ENCODE peak calls at places on chromosome 5, in nine cellular contexts. One of them, this sample, is unnamed.
A peak's percentile ranks its signal among the peaks of the same experiment; 100 is the strongest.

GRCh38 chr5:6201626-6202025 is 176.7 kb downstream of the MED10 start:
- DNase-seq in fibroblast of pulmonary artery: no peak
- DNase-seq in heart right ventricle: no peak
- DNase-seq in mesendoderm: no peak
- DNase-seq in uterus: no peak
- DNase-seq in colonic mucosa: no peak
- DNase-seq in astrocyte of the spinal cord: peak; percentile 31
- DNase-seq in CD8-positive, alpha-beta memory T cell: no peak
- DNase-seq in brain microvascular endothelial cell: no peak
- DNase-seq in this sample: no peak

GRCh38 chr5:59206132-59206581 is 623.3 kb downstream of the RAB3C start:
- DNase-seq in fibroblast of pulmonary artery: peak; percentile 93
- DNase-seq in heart right ventricle: no peak
- DNase-seq in mesendoderm: no peak
- DNase-seq in uterus: no peak
- DNase-seq in colonic mucosa: no peak
- DNase-seq in astrocyte of the spinal cord: peak; percentile 81
- DNase-seq in CD8-positive, alpha-beta memory T cell: no peak
- DNase-seq in brain microvascular endothelial cell: peak; percentile 86
- DNase-seq in this sample: no peak

GRCh38 chr5:5683174-5683573 is 260.7 kb downstream of the ICE1 start:
- DNase-seq in fibroblast of pulmonary artery: no peak
- DNase-seq in heart right ventricle: no peak
- DNase-seq in mesendoderm: peak; percentile 37
- DNase-seq in uterus: no peak
- DNase-seq in colonic mucosa: no peak
- DNase-seq in astrocyte of the spinal cord: no peak
- DNase-seq in CD8-positive, alpha-beta memory T cell: no peak
- DNase-seq in brain microvascular endothelial cell: no peak
- DNase-seq in this sample: no peak

GRCh38 chr5:160504906-160505305 is 83.3 kb downstream of the PTTG1 start:
- DNase-seq in fibroblast of pulmonary artery: no peak
- DNase-seq in heart right ventricle: no peak
- DNase-seq in mesendoderm: no peak
- DNase-seq in uterus: no peak
- DNase-seq in colonic mucosa: no peak
- DNase-seq in astrocyte of the spinal cord: no peak
- DNase-seq in CD8-positive, alpha-beta memory T cell: no peak
- DNase-seq in brain microvascular endothelial cell: no peak
- DNase-seq in this sample: no peak

GRCh38 chr5:68215208-68215887 is at the start of gene PIK3R1:
- DNase-seq in fibroblast of pulmonary artery: peak; percentile 96
- DNase-seq in heart right ventricle: peak; percentile 97
- DNase-seq in mesendoderm: peak; percentile 96
- DNase-seq in uterus: peak; percentile 95
- DNase-seq in colonic mucosa: peak; percentile 96
- DNase-seq in astrocyte of the spinal cord: peak; percentile 96
- DNase-seq in CD8-positive, alpha-beta memory T cell: peak; percentile 89
- DNase-seq in brain microvascular endothelial cell: peak; percentile 88
- DNase-seq in this sample: peak; percentile 97

GRCh38 chr5:169300468-169301385 is at the start of gene SLIT3:
- DNase-seq in fibroblast of pulmonary artery: peak; percentile 75
- DNase-seq in heart right ventricle: peak; percentile 72
- DNase-seq in mesendoderm: peak; percentile 88
- DNase-seq in uterus: peak; percentile 85
- DNase-seq in colonic mucosa: peak; percentile 48
- DNase-seq in astrocyte of the spinal cord: peak; percentile 88
- DNase-seq in CD8-positive, alpha-beta memory T cell: no peak
- DNase-seq in brain microvascular endothelial cell: peak; percentile 43
- DNase-seq in this sample: peak; percentile 93

GRCh38 chr5:151447174-151448037 is at the start of gene SLC36A1:
- DNase-seq in fibroblast of pulmonary artery: peak; percentile 90
- DNase-seq in heart right ventricle: peak; percentile 95
- DNase-seq in mesendoderm: peak; percentile 98
- DNase-seq in uterus: peak; percentile 94
- DNase-seq in colonic mucosa: peak; percentile 97
- DNase-seq in astrocyte of the spinal cord: peak; percentile 87
- DNase-seq in CD8-positive, alpha-beta memory T cell: peak; percentile 83
- DNase-seq in brain microvascular endothelial cell: peak; percentile 85
- DNase-seq in this sample: peak; percentile 90

GRCh38 chr5:65482727-65483473 is 1.2 kb upstream of the ADAMTS6 start:
- DNase-seq in fibroblast of pulmonary artery: peak; percentile 77
- DNase-seq in heart right ventricle: no peak
- DNase-seq in mesendoderm: peak; percentile 86
- DNase-seq in uterus: peak; percentile 25
- DNase-seq in colonic mucosa: peak; percentile 40
- DNase-seq in astrocyte of the spinal cord: peak; percentile 86
- DNase-seq in CD8-positive, alpha-beta memory T cell: no peak
- DNase-seq in brain microvascular endothelial cell: peak; percentile 60
- DNase-seq in this sample: peak; percentile 60

DNA sequence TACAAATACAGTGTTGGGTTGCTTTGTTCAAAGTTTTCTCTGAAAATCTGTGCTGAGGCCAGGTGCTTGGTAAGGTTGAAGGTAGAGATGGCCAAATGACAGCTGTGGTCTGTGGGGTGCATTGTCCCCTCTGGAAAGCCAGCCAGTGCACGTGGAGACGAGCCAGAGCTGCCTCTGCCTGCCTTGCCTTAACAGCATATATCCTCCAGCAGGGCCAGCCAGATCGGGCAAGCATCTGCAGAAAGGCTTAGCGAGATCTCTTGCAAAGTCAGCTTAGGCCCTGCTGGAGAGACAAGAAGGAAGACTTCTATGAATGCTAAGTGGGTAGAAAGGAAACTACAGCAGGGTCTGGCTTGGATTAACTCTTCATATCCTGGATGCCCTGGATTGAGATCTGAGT is 49.5 kb downstream of the GRIA1 start:
- DNase-seq in fibroblast of pulmonary artery: no peak
- DNase-seq in heart right ventricle: no peak
- DNase-seq in mesendoderm: no peak
- DNase-seq in uterus: no peak
- DNase-seq in colonic mucosa: no peak
- DNase-seq in astrocyte of the spinal cord: no peak
- DNase-seq in CD8-positive, alpha-beta memory T cell: no peak
- DNase-seq in brain microvascular endothelial cell: no peak
- DNase-seq in this sample: no peak
- H3K4me3 ChIP-seq in fibroblast of pulmonary artery: no peak overlapping the region
- H3K4me3 ChIP-seq in heart right ventricle: no peak overlapping the region
- H3K4me3 ChIP-seq in mesendoderm: no peak overlapping the region
- H3K4me3 ChIP-seq in uterus: no peak overlapping the region
- H3K4me3 ChIP-seq in colonic mucosa: no peak overlapping the region
- H3K4me3 ChIP-seq in astrocyte of the spinal cord: no peak overlapping the region
- H3K4me3 ChIP-seq in CD8-positive, alpha-beta memory T cell: no peak overlapping the region
- H3K4me3 ChIP-seq in brain microvascular endothelial cell: no peak overlapping the region
- H3K4me3 ChIP-seq in this sample: no peak overlapping the region

GRCh38 chr5:71752441-71753190 is 33.5 kb downstream of the CARTPT start:
- DNase-seq in fibroblast of pulmonary artery: no peak
- DNase-seq in heart right ventricle: no peak
- DNase-seq in mesendoderm: no peak
- DNase-seq in uterus: no peak
- DNase-seq in colonic mucosa: no peak
- DNase-seq in astrocyte of the spinal cord: no peak
- DNase-seq in CD8-positive, alpha-beta memory T cell: no peak
- DNase-seq in brain microvascular endothelial cell: no peak
- DNase-seq in this sample: no peak

GRCh38 chr5:71762826-71763225 is 43.8 kb downstream of the CARTPT start:
- DNase-seq in fibroblast of pulmonary artery: no peak
- DNase-seq in heart right ventricle: no peak
- DNase-seq in mesendoderm: no peak
- DNase-seq in uterus: no peak
- DNase-seq in colonic mucosa: no peak
- DNase-seq in astrocyte of the spinal cord: no peak
- DNase-seq in CD8-positive, alpha-beta memory T cell: no peak
- DNase-seq in brain microvascular endothelial cell: no peak
- DNase-seq in this sample: no peak

DNA sequence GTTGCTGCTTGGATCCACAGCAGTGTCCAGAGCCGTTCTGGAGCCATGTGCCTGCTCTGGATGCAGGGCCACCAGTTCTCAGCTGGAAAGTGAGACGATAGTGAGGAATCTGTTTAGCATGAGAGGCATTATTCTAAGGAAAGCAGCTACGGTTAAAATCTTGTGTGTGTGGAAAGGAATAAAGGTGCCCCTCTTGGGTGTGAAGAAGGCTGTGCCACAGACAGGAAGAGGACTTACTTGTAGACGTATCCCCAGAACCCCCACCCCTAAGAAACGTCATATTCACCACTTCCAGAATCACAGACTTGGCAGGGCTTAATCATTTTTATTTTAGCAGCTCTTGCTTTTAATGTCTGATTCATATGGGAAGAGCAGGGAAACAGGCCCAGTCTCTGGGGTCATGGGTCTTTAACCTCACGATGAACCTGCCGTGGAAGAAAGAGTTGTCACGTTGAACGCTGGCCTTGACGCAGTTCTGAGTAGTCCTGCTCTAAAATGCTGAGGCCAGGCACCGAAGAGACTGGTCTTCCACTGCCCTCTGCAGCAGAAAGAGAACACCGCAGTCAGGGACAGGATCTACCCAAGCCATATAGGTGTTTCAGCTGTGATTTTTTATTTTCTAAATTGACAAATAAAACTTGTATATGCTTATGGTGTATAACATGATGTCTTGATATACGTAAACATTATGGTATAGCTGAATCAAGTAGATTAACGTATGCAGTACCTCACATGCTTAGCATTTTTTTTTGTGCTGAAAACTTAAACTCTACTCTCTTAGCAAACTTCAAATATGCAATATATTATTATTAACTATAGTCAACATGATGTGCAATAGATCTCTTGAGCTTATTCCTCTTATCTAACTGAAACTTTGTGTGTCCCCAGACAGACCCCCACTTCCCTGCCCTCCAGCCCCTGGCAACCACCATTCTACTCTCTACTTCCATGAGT is 38.8 kb downstream of the CARTPT start:
- DNase-seq in fibroblast of pulmonary artery: peak; percentile 83
- DNase-seq in heart right ventricle: peak; percentile 28
- DNase-seq in mesendoderm: peak; percentile 75
- DNase-seq in uterus: peak; percentile 30
- DNase-seq in colonic mucosa: peak; percentile 55
- DNase-seq in astrocyte of the spinal cord: peak; percentile 76
- DNase-seq in CD8-positive, alpha-beta memory T cell: no peak
- DNase-seq in brain microvascular endothelial cell: peak; percentile 74
- DNase-seq in this sample: peak; percentile 41
- H3K4me3 ChIP-seq in fibroblast of pulmonary artery: no peak overlapping the region
- H3K4me3 ChIP-seq in heart right ventricle: peak overlapping the region; percentile 35
- H3K4me3 ChIP-seq in mesendoderm: no peak overlapping the region
- H3K4me3 ChIP-seq in uterus: no peak overlapping the region
- H3K4me3 ChIP-seq in colonic mucosa: no peak overlapping the region
- H3K4me3 ChIP-seq in astrocyte of the spinal cord: peak overlapping the region; percentile 27
- H3K4me3 ChIP-seq in CD8-positive, alpha-beta memory T cell: no peak overlapping the region
- H3K4me3 ChIP-seq in brain microvascular endothelial cell: peak overlapping the region; percentile 15
- H3K4me3 ChIP-seq in this sample: no peak overlapping the region

GRCh38 chr5:88143693-88144218 is 124.9 kb downstream of the TMEM161B start:
- DNase-seq in fibroblast of pulmonary artery: no peak
- DNase-seq in heart right ventricle: no peak
- DNase-seq in mesendoderm: peak; percentile 0
- DNase-seq in uterus: no peak
- DNase-seq in colonic mucosa: no peak
- DNase-seq in astrocyte of the spinal cord: no peak
- DNase-seq in CD8-positive, alpha-beta memory T cell: no peak
- DNase-seq in brain microvascular endothelial cell: no peak
- DNase-seq in this sample: peak; percentile 16

GRCh38 chr5:88142801-88143692 is 125.6 kb downstream of the TMEM161B start:
- DNase-seq in fibroblast of pulmonary artery: peak; percentile 11
- DNase-seq in heart right ventricle: no peak
- DNase-seq in mesendoderm: peak; percentile 22
- DNase-seq in uterus: peak; percentile 51
- DNase-seq in colonic mucosa: no peak
- DNase-seq in astrocyte of the spinal cord: peak; percentile 59
- DNase-seq in CD8-positive, alpha-beta memory T cell: no peak
- DNase-seq in brain microvascular endothelial cell: no peak
- DNase-seq in this sample: peak; percentile 25

GRCh38 chr5:88140863-88141694 is 127.6 kb downstream of the TMEM161B start:
- DNase-seq in fibroblast of pulmonary artery: peak; percentile 95
- DNase-seq in heart right ventricle: peak; percentile 93
- DNase-seq in mesendoderm: peak; percentile 99
- DNase-seq in uterus: peak; percentile 99
- DNase-seq in colonic mucosa: peak; percentile 92
- DNase-seq in astrocyte of the spinal cord: peak; percentile 99
- DNase-seq in CD8-positive, alpha-beta memory T cell: peak; percentile 80
- DNase-seq in brain microvascular endothelial cell: peak; percentile 96
- DNase-seq in this sample: peak; percentile 93

GRCh38 chr5:88140396-88140862 is 128.2 kb downstream of the TMEM161B start:
- DNase-seq in fibroblast of pulmonary artery: peak; percentile 0
- DNase-seq in heart right ventricle: no peak
- DNase-seq in mesendoderm: no peak
- DNase-seq in uterus: peak; percentile 51
- DNase-seq in colonic mucosa: no peak
- DNase-seq in astrocyte of the spinal cord: no peak
- DNase-seq in CD8-positive, alpha-beta memory T cell: no peak
- DNase-seq in brain microvascular endothelial cell: no peak
- DNase-seq in this sample: peak; percentile 74

DNA sequence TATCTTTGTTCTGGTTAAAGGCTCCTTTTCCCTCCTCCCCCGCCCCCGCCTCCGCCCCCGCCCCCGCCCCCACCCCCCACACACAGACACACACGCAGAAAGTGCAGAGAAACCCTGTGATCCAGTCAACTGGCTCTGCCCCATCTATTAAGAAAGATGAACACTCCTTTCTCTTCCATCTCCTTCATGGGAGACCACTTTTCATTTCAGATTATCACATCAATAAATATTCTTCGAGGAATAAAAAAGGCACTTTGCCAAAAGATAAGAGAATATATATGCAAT is 127.0 kb downstream of the TMEM161B start:
- DNase-seq in fibroblast of pulmonary artery: no peak
- DNase-seq in heart right ventricle: no peak
- DNase-seq in mesendoderm: no peak
- DNase-seq in uterus: no peak
- DNase-seq in colonic mucosa: no peak
- DNase-seq in astrocyte of the spinal cord: no peak
- DNase-seq in CD8-positive, alpha-beta memory T cell: no peak
- DNase-seq in brain microvascular endothelial cell: no peak
- DNase-seq in this sample: no peak
- H3K4me3 ChIP-seq in fibroblast of pulmonary artery: peak overlapping the region; percentile 36
- H3K4me3 ChIP-seq in heart right ventricle: peak overlapping the region; percentile 58
- H3K4me3 ChIP-seq in mesendoderm: no peak overlapping the region
- H3K4me3 ChIP-seq in uterus: peak overlapping the region; percentile 47
- H3K4me3 ChIP-seq in colonic mucosa: no peak overlapping the region
- H3K4me3 ChIP-seq in astrocyte of the spinal cord: peak overlapping the region; percentile 53
- H3K4me3 ChIP-seq in CD8-positive, alpha-beta memory T cell: peak overlapping the region; percentile 32
- H3K4me3 ChIP-seq in brain microvascular endothelial cell: peak overlapping the region; percentile 58
- H3K4me3 ChIP-seq in this sample: peak overlapping the region; percentile 7

GRCh38 chr5:61330879-61331406 is 1.1 kb upstream of the ZSWIM6 start:
- DNase-seq in fibroblast of pulmonary artery: peak; percentile 83
- DNase-seq in heart right ventricle: peak; percentile 78
- DNase-seq in mesendoderm: peak; percentile 76
- DNase-seq in uterus: peak; percentile 59
- DNase-seq in colonic mucosa: peak; percentile 79
- DNase-seq in astrocyte of the spinal cord: peak; percentile 79
- DNase-seq in CD8-positive, alpha-beta memory T cell: peak; percentile 65
- DNase-seq in brain microvascular endothelial cell: no peak
- DNase-seq in this sample: peak; percentile 77

GRCh38 chr5:61330341-61330878 is 1.6 kb upstream of the ZSWIM6 start:
- DNase-seq in fibroblast of pulmonary artery: peak; percentile 60
- DNase-seq in heart right ventricle: peak; percentile 21
- DNase-seq in mesendoderm: peak; percentile 97
- DNase-seq in uterus: peak; percentile 28
- DNase-seq in colonic mucosa: peak; percentile 81
- DNase-seq in astrocyte of the spinal cord: peak; percentile 79
- DNase-seq in CD8-positive, alpha-beta memory T cell: no peak
- DNase-seq in brain microvascular endothelial cell: no peak
- DNase-seq in this sample: peak; percentile 66

GRCh38 chr5:61329729-61330128 is 2.3 kb upstream of the ZSWIM6 start:
- DNase-seq in fibroblast of pulmonary artery: peak; percentile 14
- DNase-seq in heart right ventricle: no peak
- DNase-seq in mesendoderm: no peak
- DNase-seq in uterus: no peak
- DNase-seq in colonic mucosa: no peak
- DNase-seq in astrocyte of the spinal cord: no peak
- DNase-seq in CD8-positive, alpha-beta memory T cell: no peak
- DNase-seq in brain microvascular endothelial cell: no peak
- DNase-seq in this sample: peak; percentile 35

GRCh38 chr5:61327761-61328753 is 4.0 kb upstream of the ZSWIM6 start:
- DNase-seq in fibroblast of pulmonary artery: peak; percentile 85
- DNase-seq in heart right ventricle: no peak
- DNase-seq in mesendoderm: peak; percentile 75
- DNase-seq in uterus: no peak
- DNase-seq in colonic mucosa: no peak
- DNase-seq in astrocyte of the spinal cord: peak; percentile 89
- DNase-seq in CD8-positive, alpha-beta memory T cell: no peak
- DNase-seq in brain microvascular endothelial cell: peak; percentile 88
- DNase-seq in this sample: peak; percentile 29

DNA sequence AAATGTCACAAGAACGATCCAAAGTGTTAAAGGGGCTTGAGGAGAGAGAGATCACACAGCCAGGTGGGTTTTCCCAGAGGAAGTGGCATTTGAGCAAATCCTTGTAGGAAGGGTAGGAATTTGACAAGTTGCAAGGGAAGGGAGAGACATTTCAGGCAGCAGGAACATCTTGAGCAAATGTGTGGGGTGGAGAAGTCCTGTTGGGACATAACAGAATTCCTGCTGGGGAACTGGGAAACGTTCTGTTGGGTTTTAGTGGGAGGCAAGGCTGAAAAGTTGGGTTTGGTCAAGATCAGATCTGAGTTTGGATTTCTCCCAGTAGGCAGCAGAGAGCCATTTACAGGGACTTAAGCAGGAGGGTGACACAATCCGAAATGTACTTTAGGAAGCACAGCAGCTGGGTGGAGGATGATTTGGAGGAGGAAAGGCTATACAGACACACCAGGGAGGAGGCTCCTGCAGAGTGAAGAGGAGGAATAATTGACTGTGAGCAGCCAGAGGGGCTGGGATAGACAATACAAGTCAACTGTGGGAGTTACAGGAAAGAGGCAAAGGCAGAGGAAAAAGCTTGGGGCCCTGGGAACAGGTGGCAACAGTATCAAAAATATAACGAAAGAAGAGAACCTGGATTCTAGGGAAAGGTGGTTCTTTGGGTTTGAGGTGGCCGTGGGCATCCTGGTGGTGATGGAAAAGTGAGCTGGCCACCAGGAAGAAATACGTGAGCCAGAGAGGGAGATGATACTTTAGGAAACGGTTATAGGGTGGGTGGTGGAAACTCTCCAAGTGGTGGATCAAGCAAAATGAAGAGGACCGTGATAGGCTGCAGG is 3.1 kb upstream of the ZSWIM6 start:
- DNase-seq in fibroblast of pulmonary artery: no peak
- DNase-seq in heart right ventricle: no peak
- DNase-seq in mesendoderm: peak; percentile 71
- DNase-seq in uterus: no peak
- DNase-seq in colonic mucosa: no peak
- DNase-seq in astrocyte of the spinal cord: no peak
- DNase-seq in CD8-positive, alpha-beta memory T cell: no peak
- DNase-seq in brain microvascular endothelial cell: no peak
- DNase-seq in this sample: peak; percentile 22
- H3K4me3 ChIP-seq in fibroblast of pulmonary artery: peak overlapping the region; percentile 78
- H3K4me3 ChIP-seq in heart right ventricle: no peak overlapping the region
- H3K4me3 ChIP-seq in mesendoderm: no peak overlapping the region
- H3K4me3 ChIP-seq in uterus: no peak overlapping the region
- H3K4me3 ChIP-seq in colonic mucosa: no peak overlapping the region
- H3K4me3 ChIP-seq in astrocyte of the spinal cord: no peak overlapping the region
- H3K4me3 ChIP-seq in CD8-positive, alpha-beta memory T cell: no peak overlapping the region
- H3K4me3 ChIP-seq in brain microvascular endothelial cell: no peak overlapping the region
- H3K4me3 ChIP-seq in this sample: no peak overlapping the region

This sample was measured in H7.